ENCODE peak calls at places on chromosomes 13 and 19, in nine cellular contexts. G is neural progenitor cell, Z is HL-60, T is heart left ventricle, I is stomach, X is ascending aorta, W is mammary epithelial cell, K is suprapubic skin, N is right lobe of liver. S is an unnamed sample.

GRCh38 chr19:10752237-10752912 is 34.5 kb downstream of the DNM2 start:
- DNase-seq in K (no peak), N (no peak), T (peak), W (no peak), X (no peak), G (no peak), Z (no peak), I (no peak), S (no peak)

GRCh38 chr13:111897178-111897845 is 169.6 kb upstream of the SOX1 start:
- DNase-seq in I (no peak), K (peak), W (no peak), N (no peak), G (no peak), X (no peak), T (no peak), Z (no peak), S (no peak)

GRCh38 chr13:112874751-112875300 is 94.2 kb upstream of the MCF2L start:
- DNase-seq in G (no peak), X (no peak), N (peak), W (no peak), I (no peak), K (no peak), T (no peak), Z (no peak), S (no peak)

GRCh38 chr13:110874508-110874960 is 40.3 kb downstream of the ANKRD10 start:
- DNase-seq in T (peak), K (peak), W (peak), G (peak), Z (peak), N (peak), X (peak), I (peak), S (peak)

GRCh38 chr13:110265682-110266430 is 41.1 kb downstream of the COL4A1 start:
- DNase-seq in T (peak), X (peak), I (no peak), G (peak), K (no peak), N (no peak), W (no peak), Z (no peak), S (no peak)

GRCh38 chr13:32409561-32410440 is 18.1 kb downstream of the N4BP2L1 start:
- DNase-seq in I (no peak), W (no peak), N (peak), T (peak), Z (no peak), G (peak), K (no peak), X (no peak), S (no peak)

GRCh38 chr19:55540619-55541018 is 3.7 kb upstream of the SBK2 start:
- DNase-seq in K (no peak), I (no peak), W (no peak), X (no peak), T (no peak), Z (no peak), N (no peak), G (no peak), S (no peak)

GRCh38 chr13:98349731-98350305 is 172.7 kb upstream of the RNF113B start:
- DNase-seq in T (peak), X (no peak), Z (no peak), G (peak), I (peak), W (no peak), N (peak), K (no peak), S (no peak)

GRCh38 chr13:98313023-98313937 is 136.2 kb upstream of the RNF113B start:
- DNase-seq in X (no peak), W (no peak), I (no peak), Z (no peak), G (no peak), N (no peak), K (no peak), T (no peak), S (no peak)

GRCh38 chr19:55778331-55778730 is 9.4 kb downstream of the RFPL4AL1 start:
- DNase-seq in I (no peak), W (no peak), N (no peak), K (no peak), T (no peak), Z (no peak), G (no peak), X (no peak), S (no peak)

GRCh38 chr19:44689290-44690130 is 9.4 kb upstream of the CEACAM16 start:
- DNase-seq in I (peak), K (no peak), T (peak), W (no peak), Z (peak), N (peak), X (no peak), G (peak), S (peak)
- H3K27ac ChIP-seq in I (peak), K (no peak), T (no peak), W (no peak), Z (no peak), N (no peak), X (no peak), G (no peak), S (peak)

GRCh38 chr13:30796132-30796832 is 60.9 kb downstream of the ALOX5AP start:
- DNase-seq in N (no peak), Z (no peak), I (no peak), T (no peak), G (no peak), X (no peak), K (no peak), W (peak), S (no peak)
- TF ChIP-seq CTCF in N (no peak), Z (no peak), I (no peak), T (no peak), G (no peak), X (no peak), K (no peak), W (no peak), S (peak)

GRCh38 chr13:73224708-73225107 is 165.9 kb downstream of the KLF5 start:
- DNase-seq in X (no peak), I (no peak), N (no peak), T (no peak), Z (peak), G (no peak), W (peak), K (no peak), S (no peak)

GRCh38 chr13:73218181-73218580 is 159.4 kb downstream of the KLF5 start:
- DNase-seq in N (no peak), G (no peak), W (no peak), I (no peak), X (no peak), Z (no peak), T (no peak), K (no peak), S (no peak)

GRCh38 chr13:73223372-73223781 is 164.6 kb downstream of the KLF5 start:
- DNase-seq in Z (no peak), X (no peak), G (no peak), K (no peak), T (no peak), N (no peak), W (peak), I (no peak), S (no peak)

GRCh38 chr13:73222627-73223026 is 163.8 kb downstream of the KLF5 start:
- DNase-seq in K (no peak), Z (no peak), X (no peak), I (no peak), G (no peak), N (no peak), T (no peak), W (no peak), S (no peak)

GRCh38 chr13:73220966-73221720 is 162.3 kb downstream of the KLF5 start:
- DNase-seq in X (no peak), K (no peak), N (no peak), W (peak), I (no peak), T (no peak), G (no peak), Z (peak), S (no peak)
- H3K27ac ChIP-seq in X (no peak), K (no peak), N (no peak), W (no peak), I (no peak), T (no peak), G (no peak), Z (no peak), S (no peak)

DNA sequence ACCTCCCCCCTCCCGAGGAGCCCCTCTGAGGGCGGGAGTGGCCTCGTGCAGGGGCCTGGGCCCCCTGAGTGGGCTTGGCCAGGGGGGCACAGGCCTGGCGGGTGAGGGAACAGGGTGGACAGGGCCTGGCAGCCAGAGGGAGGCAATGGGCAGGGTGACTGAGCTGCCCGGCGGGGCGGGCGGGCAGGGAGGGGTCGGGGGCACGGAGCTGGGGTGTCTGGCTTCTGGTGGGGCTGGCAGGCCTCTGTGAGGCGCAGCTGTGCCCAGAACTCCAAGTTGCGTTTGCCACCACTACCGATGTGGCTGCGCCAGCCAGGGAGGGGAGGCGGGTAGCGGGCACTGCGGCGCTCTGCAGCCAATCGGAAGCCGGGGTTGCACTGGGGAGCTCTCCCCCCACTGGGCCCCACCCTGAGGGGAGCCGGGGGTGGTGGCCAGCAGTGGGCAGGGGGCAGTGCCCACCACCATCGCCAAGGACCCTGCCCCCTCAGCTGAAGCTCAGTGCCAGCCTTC is 7.2 kb downstream of the NFIX start:
- DNase-seq in N (no peak), G (no peak), W (no peak), X (no peak), I (peak), T (peak), Z (no peak), K (no peak), S (peak)
- TF ChIP-seq CTCF in N (no peak), G (no peak), W (no peak), X (peak), I (no peak), T (no peak), Z (no peak), K (no peak), S (no peak)

GRCh38 chr19:34375598-34375997 is 10.6 kb downstream of the GPI start:
- DNase-seq in T (no peak), W (no peak), X (no peak), Z (no peak), K (no peak), N (no peak), I (no peak), G (no peak), S (no peak)
- H3K27ac ChIP-seq in T (no peak), W (no peak), X (no peak), Z (no peak), K (no peak), N (peak), I (no peak), G (no peak), S (no peak)

DNA sequence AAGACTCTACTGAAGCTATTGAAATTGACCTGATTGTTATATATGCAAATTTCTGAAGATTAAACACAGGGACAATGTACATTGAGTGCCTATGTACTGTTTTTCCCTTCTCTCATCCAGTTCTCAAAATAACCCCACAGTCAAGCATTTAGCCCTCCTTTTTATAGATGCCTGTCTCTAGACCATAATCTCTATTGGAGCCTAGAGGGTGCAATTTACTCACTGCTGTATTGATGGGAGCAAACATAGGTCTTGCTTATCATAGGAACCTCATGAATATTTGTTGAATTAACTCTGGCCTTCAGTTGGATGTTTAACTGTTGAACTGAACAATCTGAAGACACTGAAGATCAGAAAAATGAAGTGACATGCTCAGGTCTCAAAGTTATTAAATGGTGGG is 183.0 kb downstream of the RFC3 start:
- DNase-seq in I (no peak), X (no peak), N (no peak), G (no peak), K (no peak), T (no peak), Z (no peak), W (no peak), S (no peak)
- TF ChIP-seq CTCF in I (no peak), X (no peak), N (no peak), G (no peak), K (no peak), T (no peak), Z (no peak), W (no peak), S (no peak)

GRCh38 chr19:6241056-6241455 is 38.7 kb downstream of the MLLT1 start:
- DNase-seq in K (peak), G (no peak), T (no peak), I (no peak), W (no peak), Z (no peak), N (peak), X (no peak), S (peak)
- H3K27ac ChIP-seq in K (no peak), G (no peak), T (no peak), I (no peak), W (no peak), Z (no peak), N (no peak), X (no peak), S (no peak)

DNA sequence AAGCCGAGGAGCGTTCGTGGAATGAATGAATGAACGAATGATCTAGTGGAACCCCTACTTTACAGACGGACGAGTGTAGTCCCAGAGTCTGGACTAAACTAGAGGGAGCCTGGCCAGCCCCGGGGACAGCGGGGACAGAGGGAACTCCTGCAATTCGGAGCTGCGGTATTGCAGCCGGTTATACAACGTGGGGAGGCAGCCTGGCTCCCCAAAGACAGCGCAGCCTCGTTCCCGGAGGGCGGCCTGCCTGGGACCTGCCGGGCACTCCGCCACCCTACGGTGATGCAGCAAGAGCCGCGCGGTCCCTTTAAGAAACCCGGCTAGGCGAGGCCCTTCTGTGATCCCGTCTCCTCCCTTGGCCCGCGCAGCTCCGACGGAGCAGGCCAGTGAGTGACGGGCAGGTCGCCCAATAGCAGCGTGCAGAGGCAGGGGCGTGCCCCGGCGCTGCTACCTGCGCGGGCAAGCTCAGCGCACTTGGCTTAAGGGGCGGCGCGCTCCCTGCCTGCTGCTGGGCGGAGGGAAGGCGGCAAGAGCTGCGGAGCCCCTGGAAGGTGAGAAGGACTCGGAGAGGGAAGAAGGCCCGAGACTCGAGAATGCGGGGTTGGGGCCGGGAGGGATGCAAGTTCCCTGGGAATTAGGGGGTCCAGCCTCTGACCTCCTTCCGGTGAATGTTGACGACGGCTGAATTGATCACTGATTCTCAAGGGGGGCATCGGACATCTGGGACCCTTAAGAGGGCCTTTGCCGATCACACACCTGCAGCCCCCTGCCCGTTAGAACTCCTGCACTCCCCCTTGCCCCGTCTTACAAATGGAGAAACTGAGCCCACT is at the start of gene ABCA7:
- DNase-seq in G (peak), X (peak), I (peak), T (peak), W (peak), Z (peak), N (peak), K (peak), S (peak)
- TF ChIP-seq CTCF in G (no peak), X (no peak), I (no peak), T (no peak), W (no peak), Z (no peak), N (no peak), K (no peak), S (no peak)

GRCh38 chr19:4372630-4373367 is 27.5 kb downstream of the SH3GL1 start:
- DNase-seq in N (no peak), W (no peak), K (no peak), X (no peak), T (no peak), I (no peak), Z (no peak), G (no peak), S (no peak)
- H3K27ac ChIP-seq in N (peak), W (no peak), K (peak), X (peak), T (peak), I (peak), Z (no peak), G (no peak), S (peak)

GRCh38 chr19:46471778-46472543 is 598 bp upstream of the PNMA8A start:
- DNase-seq in X (no peak), I (no peak), W (no peak), G (no peak), K (no peak), N (no peak), T (no peak), Z (no peak), S (peak)

GRCh38 chr19:46469541-46470185 is 1.7 kb downstream of the PNMA8A start:
- DNase-seq in X (no peak), Z (no peak), T (no peak), G (no peak), W (no peak), I (no peak), K (no peak), N (no peak), S (peak)

GRCh38 chr19:46472592-46472991 is 1.2 kb upstream of the PNMA8A start:
- DNase-seq in N (no peak), X (no peak), T (no peak), W (no peak), Z (no peak), K (no peak), I (no peak), G (no peak), S (peak)

GRCh38 chr19:46470376-46470775 is 987 bp downstream of the PNMA8A start:
- DNase-seq in K (no peak), I (no peak), G (no peak), W (no peak), X (no peak), T (no peak), Z (no peak), N (no peak), S (peak)

DNA sequence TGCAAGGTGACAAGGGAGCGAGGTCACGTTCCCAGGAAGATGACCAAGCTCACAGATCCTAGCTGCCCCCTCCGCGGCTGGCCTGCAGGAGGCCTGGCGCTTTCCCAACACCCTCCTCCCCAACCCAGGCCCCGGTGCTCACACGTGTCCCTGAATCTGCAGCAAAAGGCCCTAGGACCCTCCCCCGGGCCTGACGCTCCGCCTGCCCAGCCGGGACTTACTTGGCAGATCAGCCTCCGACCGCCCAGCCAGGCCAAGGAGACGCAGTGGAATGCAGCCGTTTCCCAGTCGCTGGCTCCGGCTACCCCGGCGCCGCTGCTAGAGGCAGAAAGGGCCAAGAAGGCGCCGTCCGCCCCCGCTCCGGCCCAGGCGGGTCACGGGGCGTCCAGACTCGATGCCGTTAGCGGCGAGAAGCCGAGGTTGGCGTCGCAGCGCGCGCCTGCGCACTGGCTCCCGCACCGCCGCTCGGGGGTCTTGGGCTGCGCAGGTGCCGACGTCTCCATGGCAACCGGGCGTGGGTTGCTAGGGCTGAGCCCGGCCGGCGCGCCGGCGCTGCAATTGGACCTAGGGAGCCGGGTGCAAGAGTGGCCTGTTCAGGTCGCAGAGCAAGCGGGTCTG is at the start of gene PNMA8A:
- DNase-seq in T (peak), I (peak), X (peak), W (no peak), K (no peak), G (peak), N (peak), Z (no peak), S (peak)
- TF ChIP-seq CTCF in T (no peak), I (peak), X (no peak), W (no peak), K (no peak), G (no peak), N (no peak), Z (no peak), S (no peak)